ENCODE peak calls at places on chromosomes 13 and 19, in eight cellular contexts. J, P, K, D, I, A, C and S are unnamed samples.

GRCh38 chr19:41307954-41308449 is 2.0 kb upstream of the CCDC97 start:
- DNase-seq in J (no peak), P (no peak), K (no peak), D (no peak), I (no peak), A (no peak), C (no peak), S (no peak)

GRCh38 chr19:29668746-29669609 is 3.7 kb downstream of the PLEKHF1 start:
- DNase-seq in J (no peak), P (no peak), K (no peak), D (no peak), I (no peak), A (no peak), C (no peak), S (no peak)

GRCh38 chr13:73708393-73708985 is 425.7 kb downstream of the KLF12 start:
- DNase-seq in J (peak; percentile 89), P (peak; percentile 87), K (peak; percentile 39), D (peak; percentile 73), I (peak; percentile 69), A (no peak), C (no peak), S (peak; percentile 76)

GRCh38 chr13:75705395-75705794 is 69.3 kb downstream of the LMO7 start:
- DNase-seq in J (no peak), P (peak; percentile 55), K (no peak), D (no peak), I (peak; percentile 4), A (no peak), C (no peak), S (peak; percentile 60)

GRCh38 chr13:49086711-49087110 is 111.0 kb downstream of the FNDC3A start:
- DNase-seq in J (no peak), P (peak; percentile 73), K (no peak), D (no peak), I (no peak), A (no peak), C (no peak), S (peak; percentile 24)

GRCh38 chr19:56109216-56109615 is 11.9 kb downstream of the ZNF787 start:
- DNase-seq in J (no peak), P (peak; percentile 70), K (no peak), D (no peak), I (no peak), A (no peak), C (no peak), S (no peak)

GRCh38 chr19:38812841-38813320 is at the start of gene LGALS4:
- DNase-seq in J (no peak), P (no peak), K (no peak), D (no peak), I (no peak), A (no peak), C (no peak), S (no peak)

GRCh38 chr19:40317338-40317737 is 30.9 kb downstream of the C19orf47 start:
- DNase-seq in J (no peak), P (no peak), K (no peak), D (no peak), I (no peak), A (no peak), C (no peak), S (no peak)

GRCh38 chr19:6103217-6103644 is 7.1 kb downstream of the RFX2 start:
- DNase-seq in J (no peak), P (peak; percentile 76), K (no peak), D (no peak), I (no peak), A (no peak), C (peak; percentile 61), S (peak; percentile 38)

GRCh38 chr13:31101511-31102170 is 60.1 kb downstream of the HSPH1 start:
- DNase-seq in J (no peak), P (no peak), K (no peak), D (no peak), I (no peak), A (no peak), C (peak; percentile 29), S (no peak)

GRCh38 chr13:29924482-29924884 is 74.1 kb upstream of the UBL3 start:
- DNase-seq in J (no peak), P (peak; percentile 75), K (no peak), D (no peak), I (no peak), A (no peak), C (no peak), S (peak; percentile 80)

GRCh38 chr19:33832633-33833032 is 36.0 kb downstream of the KCTD15 start:
- DNase-seq in J (no peak), P (no peak), K (no peak), D (no peak), I (no peak), A (no peak), C (no peak), S (no peak)